ENCODE peak calls at places on chromosomes 6 and 20, in seven cellular contexts. One of them, this sample, is unnamed.

GRCh38 chr6:27168108-27168507 is 79.4 kb upstream of the PRSS16 start:
- DNase-seq in colonic mucosa: no peak
- DNase-seq in HFFc6: peak
- DNase-seq in brain microvascular endothelial cell: no peak
- DNase-seq in mammary epithelial cell: no peak
- DNase-seq in osteocyte: no peak
- DNase-seq in hepatocyte: no peak
- DNase-seq in this sample: no peak

GRCh38 chr6:53581161-53581560 is 36.3 kb upstream of the GCLC start:
- DNase-seq in colonic mucosa: no peak
- DNase-seq in HFFc6: peak
- DNase-seq in brain microvascular endothelial cell: peak
- DNase-seq in mammary epithelial cell: peak
- DNase-seq in osteocyte: no peak
- DNase-seq in hepatocyte: peak
- DNase-seq in this sample: peak

GRCh38 chr20:34578040-34578439 is 19.5 kb downstream of the MAP1LC3A start:
- DNase-seq in colonic mucosa: no peak
- DNase-seq in HFFc6: no peak
- DNase-seq in brain microvascular endothelial cell: no peak
- DNase-seq in mammary epithelial cell: no peak
- DNase-seq in osteocyte: no peak
- DNase-seq in hepatocyte: no peak
- DNase-seq in this sample: no peak

GRCh38 chr6:109093732-109094131 is 914 bp downstream of the SESN1 start:
- DNase-seq in colonic mucosa: no peak
- DNase-seq in HFFc6: no peak
- DNase-seq in brain microvascular endothelial cell: no peak
- DNase-seq in mammary epithelial cell: peak
- DNase-seq in osteocyte: no peak
- DNase-seq in hepatocyte: no peak
- DNase-seq in this sample: peak

GRCh38 chr6:3522561-3523287 is 65.9 kb upstream of the SLC22A23 start:
- DNase-seq in colonic mucosa: no peak
- DNase-seq in HFFc6: peak
- DNase-seq in brain microvascular endothelial cell: no peak
- DNase-seq in mammary epithelial cell: peak
- DNase-seq in osteocyte: no peak
- DNase-seq in hepatocyte: no peak
- DNase-seq in this sample: peak

GRCh38 chr20:59988141-59988540 is 29.9 kb downstream of the CDH26 start:
- DNase-seq in colonic mucosa: no peak
- DNase-seq in HFFc6: peak
- DNase-seq in brain microvascular endothelial cell: peak
- DNase-seq in mammary epithelial cell: peak
- DNase-seq in osteocyte: no peak
- DNase-seq in hepatocyte: peak
- DNase-seq in this sample: peak

GRCh38 chr6:166786704-166787293 is 159.7 kb upstream of the RPS6KA2 start:
- DNase-seq in colonic mucosa: peak
- DNase-seq in HFFc6: peak
- DNase-seq in brain microvascular endothelial cell: peak
- DNase-seq in mammary epithelial cell: peak
- DNase-seq in osteocyte: no peak
- DNase-seq in hepatocyte: peak
- DNase-seq in this sample: peak

GRCh38 chr6:24547243-24547642 is 52.5 kb downstream of the ALDH5A1 start:
- DNase-seq in colonic mucosa: no peak
- DNase-seq in HFFc6: no peak
- DNase-seq in brain microvascular endothelial cell: no peak
- DNase-seq in mammary epithelial cell: no peak
- DNase-seq in osteocyte: no peak
- DNase-seq in hepatocyte: peak
- DNase-seq in this sample: no peak

GRCh38 chr6:109236140-109237081 is 141.1 kb downstream of the CEP57L1 start:
- DNase-seq in colonic mucosa: no peak
- DNase-seq in HFFc6: no peak
- DNase-seq in brain microvascular endothelial cell: no peak
- DNase-seq in mammary epithelial cell: no peak
- DNase-seq in osteocyte: no peak
- DNase-seq in hepatocyte: peak
- DNase-seq in this sample: no peak

GRCh38 chr6:4402477-4402976 is 267.2 kb upstream of the ECI2 start:
- DNase-seq in colonic mucosa: no peak
- DNase-seq in HFFc6: peak
- DNase-seq in brain microvascular endothelial cell: peak
- DNase-seq in mammary epithelial cell: peak
- DNase-seq in osteocyte: no peak
- DNase-seq in hepatocyte: no peak
- DNase-seq in this sample: peak

GRCh38 chr6:18693923-18694322 is 306.8 kb downstream of the RNF144B start:
- DNase-seq in colonic mucosa: no peak
- DNase-seq in HFFc6: no peak
- DNase-seq in brain microvascular endothelial cell: no peak
- DNase-seq in mammary epithelial cell: no peak
- DNase-seq in osteocyte: no peak
- DNase-seq in hepatocyte: no peak
- DNase-seq in this sample: no peak

GRCh38 chr6:80638222-80639055 is 532.0 kb downstream of the BCKDHB start:
- DNase-seq in colonic mucosa: peak
- DNase-seq in HFFc6: peak
- DNase-seq in brain microvascular endothelial cell: peak
- DNase-seq in mammary epithelial cell: peak
- DNase-seq in osteocyte: no peak
- DNase-seq in hepatocyte: peak
- DNase-seq in this sample: peak

GRCh38 chr6:21850682-21851081 is 257.1 kb downstream of the SOX4 start:
- DNase-seq in colonic mucosa: no peak
- DNase-seq in HFFc6: no peak
- DNase-seq in brain microvascular endothelial cell: no peak
- DNase-seq in mammary epithelial cell: no peak
- DNase-seq in osteocyte: no peak
- DNase-seq in hepatocyte: no peak
- DNase-seq in this sample: no peak

GRCh38 chr6:35449287-35449881 is 2.8 kb upstream of the FANCE start:
- DNase-seq in colonic mucosa: no peak
- DNase-seq in HFFc6: peak
- DNase-seq in brain microvascular endothelial cell: no peak
- DNase-seq in mammary epithelial cell: peak
- DNase-seq in osteocyte: no peak
- DNase-seq in hepatocyte: peak
- DNase-seq in this sample: peak

GRCh38 chr6:18897350-18897749 is 510.2 kb downstream of the RNF144B start:
- DNase-seq in colonic mucosa: no peak
- DNase-seq in HFFc6: no peak
- DNase-seq in brain microvascular endothelial cell: no peak
- DNase-seq in mammary epithelial cell: no peak
- DNase-seq in osteocyte: no peak
- DNase-seq in hepatocyte: no peak
- DNase-seq in this sample: no peak

GRCh38 chr6:18387061-18387721 is at the start of gene RNF144B:
- DNase-seq in colonic mucosa: peak
- DNase-seq in HFFc6: peak
- DNase-seq in brain microvascular endothelial cell: peak
- DNase-seq in mammary epithelial cell: peak
- DNase-seq in osteocyte: peak
- DNase-seq in hepatocyte: peak
- DNase-seq in this sample: peak

GRCh38 chr20:36644032-36644712 is 1.8 kb downstream of the SLA2 start:
- DNase-seq in colonic mucosa: no peak
- DNase-seq in HFFc6: no peak
- DNase-seq in brain microvascular endothelial cell: no peak
- DNase-seq in mammary epithelial cell: no peak
- DNase-seq in osteocyte: no peak
- DNase-seq in hepatocyte: no peak
- DNase-seq in this sample: no peak

GRCh38 chr6:42618105-42618504 is 54.3 kb downstream of the UBR2 start:
- DNase-seq in colonic mucosa: no peak
- DNase-seq in HFFc6: no peak
- DNase-seq in brain microvascular endothelial cell: no peak
- DNase-seq in mammary epithelial cell: no peak
- DNase-seq in osteocyte: no peak
- DNase-seq in hepatocyte: no peak
- DNase-seq in this sample: no peak

GRCh38 chr6:16371401-16371800 is 133.0 kb downstream of the GMPR start:
- DNase-seq in colonic mucosa: no peak
- DNase-seq in HFFc6: no peak
- DNase-seq in brain microvascular endothelial cell: no peak
- DNase-seq in mammary epithelial cell: no peak
- DNase-seq in osteocyte: no peak
- DNase-seq in hepatocyte: no peak
- DNase-seq in this sample: no peak

DNA sequence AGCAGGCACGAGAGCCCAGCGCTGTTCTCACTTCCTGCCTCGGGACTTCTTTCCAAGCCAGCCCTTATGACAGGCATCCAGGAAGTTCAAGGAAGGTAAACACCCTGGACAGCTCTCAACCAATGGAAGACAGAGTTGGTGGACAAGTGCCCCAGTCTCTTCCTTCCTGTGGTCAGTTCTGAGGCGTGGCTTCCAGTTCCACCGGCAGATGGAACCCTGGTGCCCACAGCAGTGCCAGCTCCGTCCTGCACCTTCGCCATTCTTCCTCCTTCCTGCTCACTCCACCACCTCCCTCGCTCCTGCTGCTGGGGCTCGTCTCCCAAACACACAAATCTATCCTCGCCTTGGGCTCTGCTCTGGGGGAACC is 162.8 kb downstream of the GRM4 start:
- DNase-seq in colonic mucosa: peak
- DNase-seq in HFFc6: no peak
- DNase-seq in brain microvascular endothelial cell: no peak
- DNase-seq in mammary epithelial cell: no peak
- DNase-seq in osteocyte: peak
- DNase-seq in hepatocyte: peak
- DNase-seq in this sample: peak
- TF ChIP-seq CTCF in colonic mucosa: no peak
- TF ChIP-seq CTCF in HFFc6: no peak
- TF ChIP-seq CTCF in brain microvascular endothelial cell: no peak
- TF ChIP-seq CTCF in mammary epithelial cell: no peak
- TF ChIP-seq CTCF in osteocyte: no peak
- TF ChIP-seq CTCF in hepatocyte: peak
- TF ChIP-seq CTCF in this sample: no peak

GRCh38 chr6:119628691-119629621 is 279.4 kb upstream of the MAN1A1 start:
- DNase-seq in colonic mucosa: no peak
- DNase-seq in HFFc6: no peak
- DNase-seq in brain microvascular endothelial cell: no peak
- DNase-seq in mammary epithelial cell: no peak
- DNase-seq in osteocyte: no peak
- DNase-seq in hepatocyte: no peak
- DNase-seq in this sample: no peak
- TF ChIP-seq CTCF in colonic mucosa: no peak
- TF ChIP-seq CTCF in HFFc6: no peak
- TF ChIP-seq CTCF in brain microvascular endothelial cell: no peak
- TF ChIP-seq CTCF in mammary epithelial cell: no peak
- TF ChIP-seq CTCF in osteocyte: no peak
- TF ChIP-seq CTCF in hepatocyte: no peak
- TF ChIP-seq CTCF in this sample: no peak

GRCh38 chr6:150868759-150869158 is 3.3 kb downstream of the MTHFD1L start:
- DNase-seq in colonic mucosa: no peak
- DNase-seq in HFFc6: no peak
- DNase-seq in brain microvascular endothelial cell: no peak
- DNase-seq in mammary epithelial cell: no peak
- DNase-seq in osteocyte: no peak
- DNase-seq in hepatocyte: no peak
- DNase-seq in this sample: no peak

GRCh38 chr6:150876598-150876997 is 11.1 kb downstream of the MTHFD1L start:
- DNase-seq in colonic mucosa: peak
- DNase-seq in HFFc6: no peak
- DNase-seq in brain microvascular endothelial cell: no peak
- DNase-seq in mammary epithelial cell: no peak
- DNase-seq in osteocyte: no peak
- DNase-seq in hepatocyte: no peak
- DNase-seq in this sample: peak

GRCh38 chr6:150877928-150878327 is 12.4 kb downstream of the MTHFD1L start:
- DNase-seq in colonic mucosa: peak
- DNase-seq in HFFc6: no peak
- DNase-seq in brain microvascular endothelial cell: no peak
- DNase-seq in mammary epithelial cell: no peak
- DNase-seq in osteocyte: no peak
- DNase-seq in hepatocyte: no peak
- DNase-seq in this sample: no peak

GRCh38 chr6:150878347-150879213 is 13.1 kb downstream of the MTHFD1L start:
- DNase-seq in colonic mucosa: no peak
- DNase-seq in HFFc6: no peak
- DNase-seq in brain microvascular endothelial cell: no peak
- DNase-seq in mammary epithelial cell: no peak
- DNase-seq in osteocyte: no peak
- DNase-seq in hepatocyte: no peak
- DNase-seq in this sample: no peak

DNA sequence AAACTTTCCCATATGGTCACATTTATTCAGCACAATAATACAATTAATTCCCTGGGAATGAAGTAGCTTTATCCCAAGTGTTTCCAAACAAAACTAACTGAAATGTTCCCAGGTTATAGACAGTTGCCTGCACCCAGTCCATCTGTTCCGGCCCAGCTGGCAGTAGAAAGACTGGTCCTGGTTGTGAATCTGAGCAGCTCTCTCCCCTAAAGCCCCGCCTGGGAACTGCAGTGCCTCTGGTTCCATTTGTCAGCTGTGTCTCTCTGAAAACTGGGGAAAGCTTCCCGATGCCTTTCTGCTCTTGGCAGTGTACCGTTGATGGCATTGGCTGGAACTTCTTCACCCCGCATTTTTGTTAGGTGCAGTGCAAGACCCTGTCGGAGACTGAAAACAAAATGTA is 8.7 kb downstream of the MTHFD1L start:
- DNase-seq in colonic mucosa: no peak
- DNase-seq in HFFc6: no peak
- DNase-seq in brain microvascular endothelial cell: no peak
- DNase-seq in mammary epithelial cell: no peak
- DNase-seq in osteocyte: no peak
- DNase-seq in hepatocyte: no peak
- DNase-seq in this sample: no peak
- TF ChIP-seq CTCF in colonic mucosa: no peak
- TF ChIP-seq CTCF in HFFc6: no peak
- TF ChIP-seq CTCF in brain microvascular endothelial cell: peak
- TF ChIP-seq CTCF in mammary epithelial cell: no peak
- TF ChIP-seq CTCF in osteocyte: no peak
- TF ChIP-seq CTCF in hepatocyte: no peak
- TF ChIP-seq CTCF in this sample: no peak

DNA sequence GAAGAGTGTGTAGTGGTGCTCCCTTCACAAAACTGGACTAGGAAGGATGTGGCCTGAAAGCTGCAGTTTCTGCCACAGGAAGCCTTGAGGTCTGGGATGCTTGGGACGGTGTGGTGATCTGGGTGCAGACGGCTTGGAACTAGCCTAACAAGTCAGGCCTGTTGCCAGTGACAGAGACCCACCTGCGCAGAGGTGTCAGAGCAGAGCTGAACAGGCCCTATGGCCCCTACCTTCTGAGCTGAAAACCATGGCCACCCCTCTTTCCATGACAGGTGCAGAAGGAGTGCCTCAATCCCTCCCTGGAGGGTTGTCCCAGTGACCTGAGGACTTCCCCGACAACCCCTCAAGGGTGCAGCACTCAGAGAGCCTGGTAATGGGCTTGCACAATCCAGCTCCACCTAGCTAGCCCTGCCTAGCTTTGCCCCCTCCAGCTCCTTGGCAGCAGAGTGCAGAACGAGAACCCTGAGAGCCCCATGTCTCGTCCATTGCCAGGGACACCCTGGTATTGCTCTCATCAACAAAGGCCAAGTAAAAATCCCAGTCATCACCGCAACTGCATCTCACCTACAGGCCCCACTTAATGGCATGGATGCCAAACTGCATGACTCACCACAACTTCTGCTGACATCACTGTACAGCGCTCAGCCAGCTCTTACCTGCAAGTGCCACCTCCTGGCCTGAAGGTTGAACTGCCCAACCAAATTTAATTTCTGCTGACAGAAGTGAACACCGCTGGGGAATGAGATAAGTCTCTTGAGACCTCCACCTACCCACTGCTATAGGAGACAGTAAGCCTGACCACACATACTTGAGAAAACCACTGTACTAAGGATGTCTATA is 563.1 kb downstream of the TFAP2A start:
- DNase-seq in colonic mucosa: no peak
- DNase-seq in HFFc6: peak
- DNase-seq in brain microvascular endothelial cell: no peak
- DNase-seq in mammary epithelial cell: peak
- DNase-seq in osteocyte: no peak
- DNase-seq in hepatocyte: peak
- DNase-seq in this sample: peak
- TF ChIP-seq CTCF in colonic mucosa: no peak
- TF ChIP-seq CTCF in HFFc6: peak
- TF ChIP-seq CTCF in brain microvascular endothelial cell: peak
- TF ChIP-seq CTCF in mammary epithelial cell: peak
- TF ChIP-seq CTCF in osteocyte: no peak
- TF ChIP-seq CTCF in hepatocyte: no peak
- TF ChIP-seq CTCF in this sample: peak